ENCODE peak calls at places on chromosomes 3 and 15, in seven cellular contexts. One of them, this sample, is unnamed. For H3K9me3, the result is how much of the 10 kb centered on the place peaks cover.

GRCh38 chr3:117165611-117166051 is 456.1 kb downstream of the TUSC7 start:
- DNase-seq in spleen: no peak
- DNase-seq in Panc1: no peak
- DNase-seq in HCT116: no peak
- DNase-seq in sigmoid colon: no peak
- DNase-seq in K562: no peak
- DNase-seq in prostate gland: no peak
- DNase-seq in this sample: no peak

GRCh38 chr3:160127308-160127707 is 97.9 kb upstream of the C3orf80 start:
- DNase-seq in spleen: no peak
- DNase-seq in Panc1: no peak
- DNase-seq in HCT116: no peak
- DNase-seq in sigmoid colon: no peak
- DNase-seq in K562: no peak
- DNase-seq in prostate gland: no peak
- DNase-seq in this sample: no peak

GRCh38 chr3:20668411-20668810 is 482.4 kb upstream of the SGO1 start:
- DNase-seq in spleen: no peak
- DNase-seq in Panc1: no peak
- DNase-seq in HCT116: no peak
- DNase-seq in sigmoid colon: no peak
- DNase-seq in K562: no peak
- DNase-seq in prostate gland: no peak
- DNase-seq in this sample: no peak

GRCh38 chr3:37217098-37217849 is 42.9 kb upstream of the LRRFIP2 start:
- DNase-seq in spleen: peak
- DNase-seq in Panc1: no peak
- DNase-seq in HCT116: no peak
- DNase-seq in sigmoid colon: no peak
- DNase-seq in K562: no peak
- DNase-seq in prostate gland: no peak
- DNase-seq in this sample: no peak

GRCh38 chr15:55253580-55253979 is 36.0 kb downstream of the RAB27A start:
- DNase-seq in spleen: no peak
- DNase-seq in Panc1: no peak
- DNase-seq in HCT116: no peak
- DNase-seq in sigmoid colon: no peak
- DNase-seq in K562: no peak
- DNase-seq in prostate gland: no peak
- DNase-seq in this sample: no peak

GRCh38 chr3:17025594-17026139 is 140.9 kb downstream of the PLCL2 start:
- DNase-seq in spleen: no peak
- DNase-seq in Panc1: no peak
- DNase-seq in HCT116: no peak
- DNase-seq in sigmoid colon: no peak
- DNase-seq in K562: no peak
- DNase-seq in prostate gland: no peak
- DNase-seq in this sample: no peak

GRCh38 chr15:60001642-60002527 is 2.2 kb upstream of the FOXB1 start:
- DNase-seq in spleen: no peak
- DNase-seq in Panc1: no peak
- DNase-seq in HCT116: no peak
- DNase-seq in sigmoid colon: no peak
- DNase-seq in K562: no peak
- DNase-seq in prostate gland: no peak
- DNase-seq in this sample: no peak

GRCh38 chr3:133547432-133548041 is 25.9 kb upstream of the CDV3 start:
- DNase-seq in spleen: no peak
- DNase-seq in Panc1: no peak
- DNase-seq in HCT116: no peak
- DNase-seq in sigmoid colon: peak
- DNase-seq in K562: no peak
- DNase-seq in prostate gland: no peak
- DNase-seq in this sample: no peak

GRCh38 chr15:75817151-75817935 is 25.9 kb upstream of the UBE2Q2 start:
- DNase-seq in spleen: no peak
- DNase-seq in Panc1: no peak
- DNase-seq in HCT116: no peak
- DNase-seq in sigmoid colon: no peak
- DNase-seq in K562: no peak
- DNase-seq in prostate gland: no peak
- DNase-seq in this sample: no peak

GRCh38 chr3:34957707-34958106 is 681.6 kb upstream of the ARPP21 start:
- DNase-seq in spleen: no peak
- DNase-seq in Panc1: no peak
- DNase-seq in HCT116: no peak
- DNase-seq in sigmoid colon: no peak
- DNase-seq in K562: no peak
- DNase-seq in prostate gland: no peak
- DNase-seq in this sample: no peak

GRCh38 chr15:45378149-45378912 is at the start of gene GATM:
- DNase-seq in spleen: peak
- DNase-seq in Panc1: no peak
- DNase-seq in HCT116: no peak
- DNase-seq in sigmoid colon: peak
- DNase-seq in K562: no peak
- DNase-seq in prostate gland: peak
- DNase-seq in this sample: no peak

GRCh38 chr15:92809880-92810361 is 90.2 kb upstream of the CHD2 start:
- DNase-seq in spleen: peak
- DNase-seq in Panc1: no peak
- DNase-seq in HCT116: no peak
- DNase-seq in sigmoid colon: peak
- DNase-seq in K562: no peak
- DNase-seq in prostate gland: peak
- DNase-seq in this sample: no peak

GRCh38 chr15:35753486-35753885 is 207.5 kb upstream of the DPH6 start:
- DNase-seq in spleen: no peak
- DNase-seq in Panc1: no peak
- DNase-seq in HCT116: no peak
- DNase-seq in sigmoid colon: no peak
- DNase-seq in K562: no peak
- DNase-seq in prostate gland: no peak
- DNase-seq in this sample: no peak

GRCh38 chr3:14768182-14768790 is 50.5 kb upstream of the FGD5 start:
- DNase-seq in spleen: peak
- DNase-seq in Panc1: no peak
- DNase-seq in HCT116: no peak
- DNase-seq in sigmoid colon: no peak
- DNase-seq in K562: no peak
- DNase-seq in prostate gland: no peak
- DNase-seq in this sample: peak

GRCh38 chr15:71232411-71232810 is 117.1 kb downstream of the THSD4 start:
- DNase-seq in spleen: no peak
- DNase-seq in Panc1: no peak
- DNase-seq in HCT116: no peak
- DNase-seq in sigmoid colon: no peak
- DNase-seq in K562: no peak
- DNase-seq in prostate gland: no peak
- DNase-seq in this sample: no peak

GRCh38 chr3:137792633-137793271 is 28.6 kb downstream of the SOX14 start:
- DNase-seq in spleen: no peak
- DNase-seq in Panc1: peak
- DNase-seq in HCT116: peak
- DNase-seq in sigmoid colon: no peak
- DNase-seq in K562: peak
- DNase-seq in prostate gland: no peak
- DNase-seq in this sample: no peak

GRCh38 chr15:69280783-69281182 is 17.9 kb upstream of the PAQR5 start:
- DNase-seq in spleen: no peak
- DNase-seq in Panc1: no peak
- DNase-seq in HCT116: no peak
- DNase-seq in sigmoid colon: no peak
- DNase-seq in K562: no peak
- DNase-seq in prostate gland: no peak
- DNase-seq in this sample: no peak

GRCh38 chr3:195035345-195036202 is 235.4 kb downstream of the XXYLT1 start:
- DNase-seq in spleen: no peak
- DNase-seq in Panc1: no peak
- DNase-seq in HCT116: no peak
- DNase-seq in sigmoid colon: no peak
- DNase-seq in K562: no peak
- DNase-seq in prostate gland: no peak
- DNase-seq in this sample: no peak

GRCh38 chr3:49609815-49610214 is 55.5 kb downstream of the BSN start:
- DNase-seq in spleen: no peak
- DNase-seq in Panc1: no peak
- DNase-seq in HCT116: no peak
- DNase-seq in sigmoid colon: no peak
- DNase-seq in K562: no peak
- DNase-seq in prostate gland: no peak
- DNase-seq in this sample: no peak

GRCh38 chr15:67809866-67810265 is 15.4 kb upstream of the SKOR1 start:
- DNase-seq in spleen: peak
- DNase-seq in Panc1: no peak
- DNase-seq in HCT116: no peak
- DNase-seq in sigmoid colon: peak
- DNase-seq in K562: no peak
- DNase-seq in prostate gland: no peak
- DNase-seq in this sample: no peak

GRCh38 chr3:105222568-105223093 is 144.1 kb upstream of the ALCAM start:
- DNase-seq in spleen: no peak
- DNase-seq in Panc1: no peak
- DNase-seq in HCT116: no peak
- DNase-seq in sigmoid colon: no peak
- DNase-seq in K562: no peak
- DNase-seq in prostate gland: no peak
- DNase-seq in this sample: no peak

GRCh38 chr3:167095976-167096375 is 284.1 kb downstream of the ZBBX start:
- DNase-seq in spleen: no peak
- DNase-seq in Panc1: no peak
- DNase-seq in HCT116: no peak
- DNase-seq in sigmoid colon: no peak
- DNase-seq in K562: no peak
- DNase-seq in prostate gland: no peak
- DNase-seq in this sample: no peak

GRCh38 chr3:167102071-167102470 is 278.0 kb downstream of the ZBBX start:
- DNase-seq in spleen: no peak
- DNase-seq in Panc1: no peak
- DNase-seq in HCT116: peak
- DNase-seq in sigmoid colon: no peak
- DNase-seq in K562: no peak
- DNase-seq in prostate gland: no peak
- DNase-seq in this sample: no peak

GRCh38 chr3:167100200-167100599 is 279.9 kb downstream of the ZBBX start:
- DNase-seq in spleen: no peak
- DNase-seq in Panc1: no peak
- DNase-seq in HCT116: no peak
- DNase-seq in sigmoid colon: no peak
- DNase-seq in K562: no peak
- DNase-seq in prostate gland: no peak
- DNase-seq in this sample: no peak

GRCh38 chr3:167106456-167106855 is 273.6 kb downstream of the ZBBX start:
- DNase-seq in spleen: no peak
- DNase-seq in Panc1: no peak
- DNase-seq in HCT116: no peak
- DNase-seq in sigmoid colon: no peak
- DNase-seq in K562: no peak
- DNase-seq in prostate gland: no peak
- DNase-seq in this sample: no peak

DNA sequence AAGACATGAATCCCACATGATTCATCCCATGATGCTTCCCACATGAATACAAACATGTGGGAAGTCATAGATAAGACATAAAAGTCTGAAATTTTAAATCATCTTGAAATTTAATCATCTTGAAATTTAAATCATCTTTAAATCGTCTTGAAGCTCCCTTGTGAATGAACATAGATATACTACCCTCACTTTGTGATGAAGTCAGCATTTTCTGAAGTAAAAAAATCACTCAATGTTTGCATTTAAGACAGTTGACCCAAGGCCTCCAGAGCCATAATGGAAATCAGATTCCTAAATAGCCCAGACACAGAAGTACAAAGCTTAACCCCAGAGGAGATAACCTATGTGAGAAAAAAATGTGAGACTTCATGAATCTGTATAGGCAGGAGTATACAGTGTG is 279.4 kb downstream of the ZBBX start:
- DNase-seq in spleen: no peak
- DNase-seq in Panc1: no peak
- DNase-seq in HCT116: no peak
- DNase-seq in sigmoid colon: no peak
- DNase-seq in K562: no peak
- DNase-seq in prostate gland: no peak
- DNase-seq in this sample: no peak
- TF ChIP-seq CTCF in spleen: no peak
- TF ChIP-seq CTCF in Panc1: no peak
- TF ChIP-seq CTCF in HCT116: no peak
- TF ChIP-seq CTCF in sigmoid colon: no peak
- TF ChIP-seq CTCF in K562: no peak
- TF ChIP-seq CTCF in prostate gland: no peak
- TF ChIP-seq CTCF in this sample: no peak

DNA sequence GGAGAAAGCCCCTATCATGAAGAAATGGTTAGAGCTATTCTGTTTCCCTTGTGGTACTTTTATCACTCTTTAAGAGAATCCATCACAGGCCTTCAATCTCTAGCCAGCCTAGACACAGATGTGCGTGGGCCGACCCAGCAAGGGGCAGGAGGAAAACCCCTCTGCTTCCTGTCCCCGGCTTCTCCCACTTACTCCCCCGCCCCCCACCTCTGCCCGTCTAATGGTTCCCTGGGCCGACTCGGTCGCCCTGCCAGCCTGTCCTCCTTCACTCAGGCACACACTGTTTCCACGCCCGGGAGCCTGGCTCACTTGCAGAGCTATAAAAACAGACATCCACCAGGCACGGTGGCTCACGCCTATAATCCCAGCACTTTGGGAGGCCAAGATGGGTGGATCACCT is 58.3 kb upstream of the TFRC start:
- DNase-seq in spleen: no peak
- DNase-seq in Panc1: no peak
- DNase-seq in HCT116: no peak
- DNase-seq in sigmoid colon: no peak
- DNase-seq in K562: peak
- DNase-seq in prostate gland: peak
- DNase-seq in this sample: no peak
- TF ChIP-seq POLR2AphosphoS5 in spleen: peak
- TF ChIP-seq POLR2AphosphoS5 in Panc1: no peak
- TF ChIP-seq POLR2AphosphoS5 in HCT116: no peak
- TF ChIP-seq POLR2AphosphoS5 in sigmoid colon: no peak
- TF ChIP-seq POLR2AphosphoS5 in K562: no peak
- TF ChIP-seq POLR2AphosphoS5 in prostate gland: no peak
- TF ChIP-seq POLR2AphosphoS5 in this sample: no peak

GRCh38 chr15:25235391-25235790 is 203.4 kb downstream of the UBE3A start:
- DNase-seq in spleen: peak
- DNase-seq in Panc1: no peak
- DNase-seq in HCT116: no peak
- DNase-seq in sigmoid colon: no peak
- DNase-seq in K562: no peak
- DNase-seq in prostate gland: no peak
- DNase-seq in this sample: no peak
- H3K9me3 ChIP-seq in spleen: under half
- H3K9me3 ChIP-seq in Panc1: under half
- H3K9me3 ChIP-seq in HCT116: under half
- H3K9me3 ChIP-seq in sigmoid colon: under half
- H3K9me3 ChIP-seq in K562: under half
- H3K9me3 ChIP-seq in prostate gland: under half
- H3K9me3 ChIP-seq in this sample: under half

GRCh38 chr3:142929109-142929508 is 34.4 kb downstream of the PAQR9 start:
- DNase-seq in spleen: no peak
- DNase-seq in Panc1: peak
- DNase-seq in HCT116: peak
- DNase-seq in sigmoid colon: no peak
- DNase-seq in K562: peak
- DNase-seq in prostate gland: no peak
- DNase-seq in this sample: no peak
- TF ChIP-seq CTCF in spleen: peak
- TF ChIP-seq CTCF in Panc1: peak
- TF ChIP-seq CTCF in HCT116: peak
- TF ChIP-seq CTCF in sigmoid colon: no peak
- TF ChIP-seq CTCF in K562: peak
- TF ChIP-seq CTCF in prostate gland: peak
- TF ChIP-seq CTCF in this sample: no peak